ENCODE peak calls at places on chromosomes 5 and 9, in seven cellular contexts. One of them, this sample, is unnamed. For H3K4me1, the result is how much of the 10 kb centered on the place peaks cover.

GRCh38 chr9:74942801-74943200 is 9.9 kb downstream of the C9orf40 start:
- DNase-seq in IMR-90: peak
- DNase-seq in HCT116: no peak
- DNase-seq in mesendoderm: peak
- DNase-seq in spleen: no peak
- DNase-seq in fibroblast of lung: peak
- DNase-seq in hepatocyte: peak
- DNase-seq in this sample: no peak

GRCh38 chr5:42631241-42631640 is 125.4 kb upstream of the CCDC152 start:
- DNase-seq in IMR-90: no peak
- DNase-seq in HCT116: no peak
- DNase-seq in mesendoderm: no peak
- DNase-seq in spleen: no peak
- DNase-seq in fibroblast of lung: no peak
- DNase-seq in hepatocyte: no peak
- DNase-seq in this sample: no peak

GRCh38 chr9:89433826-89434225 is 64.1 kb downstream of the SEMA4D start:
- DNase-seq in IMR-90: peak
- DNase-seq in HCT116: no peak
- DNase-seq in mesendoderm: no peak
- DNase-seq in spleen: no peak
- DNase-seq in fibroblast of lung: peak
- DNase-seq in hepatocyte: no peak
- DNase-seq in this sample: no peak

GRCh38 chr9:85703398-85703797 is 38.4 kb downstream of the AGTPBP1 start:
- DNase-seq in IMR-90: no peak
- DNase-seq in HCT116: no peak
- DNase-seq in mesendoderm: no peak
- DNase-seq in spleen: no peak
- DNase-seq in fibroblast of lung: peak
- DNase-seq in hepatocyte: no peak
- DNase-seq in this sample: no peak

GRCh38 chr5:36529142-36529541 is 77.3 kb upstream of the SLC1A3 start:
- DNase-seq in IMR-90: no peak
- DNase-seq in HCT116: no peak
- DNase-seq in mesendoderm: no peak
- DNase-seq in spleen: no peak
- DNase-seq in fibroblast of lung: no peak
- DNase-seq in hepatocyte: no peak
- DNase-seq in this sample: no peak

GRCh38 chr9:91733006-91733624 is 216.9 kb downstream of the ROR2 start:
- DNase-seq in IMR-90: no peak
- DNase-seq in HCT116: no peak
- DNase-seq in mesendoderm: no peak
- DNase-seq in spleen: peak
- DNase-seq in fibroblast of lung: no peak
- DNase-seq in hepatocyte: no peak
- DNase-seq in this sample: no peak

GRCh38 chr5:140605879-140606278 is 27.1 kb downstream of the CD14 start:
- DNase-seq in IMR-90: no peak
- DNase-seq in HCT116: no peak
- DNase-seq in mesendoderm: no peak
- DNase-seq in spleen: no peak
- DNase-seq in fibroblast of lung: no peak
- DNase-seq in hepatocyte: no peak
- DNase-seq in this sample: no peak

GRCh38 chr9:121498150-121498486 is 1.5 kb downstream of the GGTA1 start:
- DNase-seq in IMR-90: peak
- DNase-seq in HCT116: peak
- DNase-seq in mesendoderm: peak
- DNase-seq in spleen: no peak
- DNase-seq in fibroblast of lung: peak
- DNase-seq in hepatocyte: peak
- DNase-seq in this sample: peak

GRCh38 chr5:83553000-83553486 is 81.5 kb downstream of the VCAN start:
- DNase-seq in IMR-90: peak
- DNase-seq in HCT116: no peak
- DNase-seq in mesendoderm: peak
- DNase-seq in spleen: no peak
- DNase-seq in fibroblast of lung: peak
- DNase-seq in hepatocyte: no peak
- DNase-seq in this sample: no peak

GRCh38 chr9:121607434-121608248 is 43.8 kb upstream of the DAB2IP start:
- DNase-seq in IMR-90: peak
- DNase-seq in HCT116: peak
- DNase-seq in mesendoderm: peak
- DNase-seq in spleen: no peak
- DNase-seq in fibroblast of lung: peak
- DNase-seq in hepatocyte: peak
- DNase-seq in this sample: peak

GRCh38 chr9:107548298-107549142 is 59.0 kb upstream of the KLF4 start:
- DNase-seq in IMR-90: peak
- DNase-seq in HCT116: peak
- DNase-seq in mesendoderm: peak
- DNase-seq in spleen: no peak
- DNase-seq in fibroblast of lung: peak
- DNase-seq in hepatocyte: peak
- DNase-seq in this sample: peak

GRCh38 chr9:106947097-106947496 is 84.1 kb downstream of the ZNF462 start:
- DNase-seq in IMR-90: peak
- DNase-seq in HCT116: no peak
- DNase-seq in mesendoderm: no peak
- DNase-seq in spleen: no peak
- DNase-seq in fibroblast of lung: peak
- DNase-seq in hepatocyte: no peak
- DNase-seq in this sample: no peak

GRCh38 chr9:90854637-90855036 is 53.0 kb downstream of the SYK start:
- DNase-seq in IMR-90: no peak
- DNase-seq in HCT116: no peak
- DNase-seq in mesendoderm: no peak
- DNase-seq in spleen: no peak
- DNase-seq in fibroblast of lung: no peak
- DNase-seq in hepatocyte: no peak
- DNase-seq in this sample: no peak

GRCh38 chr9:135215571-135216161 is 128.2 kb downstream of the OLFM1 start:
- DNase-seq in IMR-90: no peak
- DNase-seq in HCT116: no peak
- DNase-seq in mesendoderm: no peak
- DNase-seq in spleen: peak
- DNase-seq in fibroblast of lung: peak
- DNase-seq in hepatocyte: peak
- DNase-seq in this sample: no peak

GRCh38 chr5:143101134-143101533 is 302.4 kb downstream of the NR3C1 start:
- DNase-seq in IMR-90: no peak
- DNase-seq in HCT116: no peak
- DNase-seq in mesendoderm: no peak
- DNase-seq in spleen: no peak
- DNase-seq in fibroblast of lung: no peak
- DNase-seq in hepatocyte: no peak
- DNase-seq in this sample: no peak

GRCh38 chr5:132830436-132831094 is at the start of gene SHROOM1:
- DNase-seq in IMR-90: peak
- DNase-seq in HCT116: peak
- DNase-seq in mesendoderm: peak
- DNase-seq in spleen: peak
- DNase-seq in fibroblast of lung: peak
- DNase-seq in hepatocyte: peak
- DNase-seq in this sample: peak

GRCh38 chr9:94083384-94083783 is 880 bp upstream of the PTPDC1 start:
- DNase-seq in IMR-90: no peak
- DNase-seq in HCT116: no peak
- DNase-seq in mesendoderm: no peak
- DNase-seq in spleen: no peak
- DNase-seq in fibroblast of lung: peak
- DNase-seq in hepatocyte: no peak
- DNase-seq in this sample: no peak

GRCh38 chr5:79992891-79993290 is 1.8 kb upstream of the MTX3 start:
- DNase-seq in IMR-90: peak
- DNase-seq in HCT116: no peak
- DNase-seq in mesendoderm: no peak
- DNase-seq in spleen: no peak
- DNase-seq in fibroblast of lung: peak
- DNase-seq in hepatocyte: no peak
- DNase-seq in this sample: no peak

GRCh38 chr5:162078805-162079204 is 11.2 kb downstream of the GABRG2 start:
- DNase-seq in IMR-90: no peak
- DNase-seq in HCT116: no peak
- DNase-seq in mesendoderm: no peak
- DNase-seq in spleen: no peak
- DNase-seq in fibroblast of lung: no peak
- DNase-seq in hepatocyte: no peak
- DNase-seq in this sample: no peak

GRCh38 chr9:78707481-78707977 is 410.6 kb downstream of the PSAT1 start:
- DNase-seq in IMR-90: peak
- DNase-seq in HCT116: no peak
- DNase-seq in mesendoderm: no peak
- DNase-seq in spleen: no peak
- DNase-seq in fibroblast of lung: peak
- DNase-seq in hepatocyte: no peak
- DNase-seq in this sample: no peak
- H3K4me3 ChIP-seq in IMR-90: peak
- H3K4me3 ChIP-seq in HCT116: no peak
- H3K4me3 ChIP-seq in mesendoderm: no peak
- H3K4me3 ChIP-seq in spleen: no peak
- H3K4me3 ChIP-seq in fibroblast of lung: no peak
- H3K4me3 ChIP-seq in hepatocyte: no peak
- H3K4me3 ChIP-seq in this sample: no peak

GRCh38 chr9:126389958-126390357 is 63.3 kb downstream of the MVB12B start:
- DNase-seq in IMR-90: no peak
- DNase-seq in HCT116: no peak
- DNase-seq in mesendoderm: no peak
- DNase-seq in spleen: no peak
- DNase-seq in fibroblast of lung: no peak
- DNase-seq in hepatocyte: no peak
- DNase-seq in this sample: no peak
- H3K4me1 ChIP-seq in IMR-90: under half
- H3K4me1 ChIP-seq in HCT116: under half
- H3K4me1 ChIP-seq in mesendoderm: under half
- H3K4me1 ChIP-seq in spleen: under half
- H3K4me1 ChIP-seq in fibroblast of lung: under half
- H3K4me1 ChIP-seq in hepatocyte: under half
- H3K4me1 ChIP-seq in this sample: under half

GRCh38 chr9:92739346-92740014 is 25.2 kb downstream of the BICD2 start:
- DNase-seq in IMR-90: no peak
- DNase-seq in HCT116: no peak
- DNase-seq in mesendoderm: no peak
- DNase-seq in spleen: peak
- DNase-seq in fibroblast of lung: no peak
- DNase-seq in hepatocyte: no peak
- DNase-seq in this sample: no peak

GRCh38 chr9:92740015-92740408 is 24.6 kb downstream of the BICD2 start:
- DNase-seq in IMR-90: peak
- DNase-seq in HCT116: no peak
- DNase-seq in mesendoderm: no peak
- DNase-seq in spleen: no peak
- DNase-seq in fibroblast of lung: peak
- DNase-seq in hepatocyte: no peak
- DNase-seq in this sample: no peak

GRCh38 chr9:92740446-92740961 is 24.1 kb downstream of the BICD2 start:
- DNase-seq in IMR-90: no peak
- DNase-seq in HCT116: no peak
- DNase-seq in mesendoderm: no peak
- DNase-seq in spleen: peak
- DNase-seq in fibroblast of lung: no peak
- DNase-seq in hepatocyte: no peak
- DNase-seq in this sample: no peak

GRCh38 chr9:92738661-92739081 is 26.0 kb downstream of the BICD2 start:
- DNase-seq in IMR-90: no peak
- DNase-seq in HCT116: no peak
- DNase-seq in mesendoderm: peak
- DNase-seq in spleen: peak
- DNase-seq in fibroblast of lung: peak
- DNase-seq in hepatocyte: no peak
- DNase-seq in this sample: no peak

DNA sequence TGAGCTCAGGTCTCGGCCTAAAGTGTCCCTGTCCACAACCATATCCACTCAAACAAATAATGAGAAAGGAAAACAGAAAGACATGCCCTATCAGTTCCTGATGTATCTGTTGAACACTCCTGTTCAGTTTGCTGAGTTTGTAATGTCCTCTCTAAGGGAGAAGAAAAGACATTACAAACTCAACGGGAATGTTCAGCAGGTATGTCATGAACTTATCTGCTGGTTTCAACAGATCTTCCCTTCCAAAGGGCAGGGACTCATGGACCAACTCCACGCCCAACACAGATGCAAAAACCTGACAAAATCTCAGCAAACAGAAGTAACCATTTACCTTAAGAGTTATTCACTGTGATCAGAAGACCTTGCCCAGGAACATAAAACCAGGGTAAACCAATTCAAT is 23.7 kb downstream of the BICD2 start:
- DNase-seq in IMR-90: no peak
- DNase-seq in HCT116: no peak
- DNase-seq in mesendoderm: no peak
- DNase-seq in spleen: no peak
- DNase-seq in fibroblast of lung: no peak
- DNase-seq in hepatocyte: no peak
- DNase-seq in this sample: no peak
- H3K4me3 ChIP-seq in IMR-90: no peak
- H3K4me3 ChIP-seq in HCT116: no peak
- H3K4me3 ChIP-seq in mesendoderm: no peak
- H3K4me3 ChIP-seq in spleen: peak
- H3K4me3 ChIP-seq in fibroblast of lung: no peak
- H3K4me3 ChIP-seq in hepatocyte: no peak
- H3K4me3 ChIP-seq in this sample: no peak

GRCh38 chr5:159258361-159258760 is 4.7 kb upstream of the UBLCP1 start:
- DNase-seq in IMR-90: no peak
- DNase-seq in HCT116: no peak
- DNase-seq in mesendoderm: no peak
- DNase-seq in spleen: no peak
- DNase-seq in fibroblast of lung: no peak
- DNase-seq in hepatocyte: no peak
- DNase-seq in this sample: no peak

GRCh38 chr5:159252195-159252594 is 10.9 kb upstream of the UBLCP1 start:
- DNase-seq in IMR-90: no peak
- DNase-seq in HCT116: no peak
- DNase-seq in mesendoderm: peak
- DNase-seq in spleen: no peak
- DNase-seq in fibroblast of lung: no peak
- DNase-seq in hepatocyte: no peak
- DNase-seq in this sample: no peak

GRCh38 chr5:159257629-159258283 is 5.3 kb upstream of the UBLCP1 start:
- DNase-seq in IMR-90: no peak
- DNase-seq in HCT116: no peak
- DNase-seq in mesendoderm: no peak
- DNase-seq in spleen: no peak
- DNase-seq in fibroblast of lung: no peak
- DNase-seq in hepatocyte: peak
- DNase-seq in this sample: no peak

GRCh38 chr5:159262472-159262858 is 625 bp upstream of the UBLCP1 start:
- DNase-seq in IMR-90: peak
- DNase-seq in HCT116: peak
- DNase-seq in mesendoderm: no peak
- DNase-seq in spleen: no peak
- DNase-seq in fibroblast of lung: peak
- DNase-seq in hepatocyte: no peak
- DNase-seq in this sample: no peak

DNA sequence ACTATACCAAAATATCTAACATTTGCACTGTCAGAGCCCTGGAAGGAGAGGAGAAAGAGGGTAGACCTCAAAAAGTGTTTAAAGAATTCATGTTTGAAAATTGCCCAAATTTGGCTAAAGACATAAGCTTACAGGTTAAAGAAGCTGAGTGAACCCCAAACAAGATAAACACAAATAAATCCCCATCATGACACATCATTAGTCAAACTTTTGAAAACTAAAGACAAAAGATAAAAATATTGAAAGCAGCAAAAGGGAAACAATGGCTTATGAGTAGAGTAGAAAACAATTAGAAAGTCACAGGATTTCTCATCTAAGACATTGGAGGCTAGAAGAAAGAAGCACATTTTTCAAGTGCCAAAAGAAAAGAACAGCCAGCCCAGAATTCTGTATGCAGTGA is 6.1 kb upstream of the UBLCP1 start:
- DNase-seq in IMR-90: no peak
- DNase-seq in HCT116: no peak
- DNase-seq in mesendoderm: no peak
- DNase-seq in spleen: no peak
- DNase-seq in fibroblast of lung: no peak
- DNase-seq in hepatocyte: no peak
- DNase-seq in this sample: no peak
- H3K4me1 ChIP-seq in IMR-90: under half
- H3K4me1 ChIP-seq in HCT116: under half
- H3K4me1 ChIP-seq in mesendoderm: under half
- H3K4me1 ChIP-seq in spleen: under half
- H3K4me1 ChIP-seq in fibroblast of lung: under half
- H3K4me1 ChIP-seq in hepatocyte: under half
- H3K4me1 ChIP-seq in this sample: under half